ENCODE peak calls at places on chromosomes 11 and 22, in seven cellular contexts. A is stomach, X is brain microvascular endothelial cell, E is mesenchymal stem cell, S is A549, N is tibial artery, Y is thyroid gland. Z is an unnamed sample.

GRCh38 chr11:86638673-86639072 is 33.7 kb downstream of the ME3 start:
- DNase-seq in A (no peak), X (no peak), E (no peak), S (no peak), N (no peak), Y (no peak), Z (no peak)

GRCh38 chr11:66085071-66085470 is 15.0 kb downstream of the PACS1 start:
- DNase-seq in A (no peak), X (no peak), E (no peak), S (no peak), N (no peak), Y (no peak), Z (no peak)

GRCh38 chr22:25399649-25400151 is 164.8 kb upstream of the GRK3 start:
- DNase-seq in A (no peak), X (no peak), E (no peak), S (no peak), N (no peak), Y (no peak), Z (no peak)

GRCh38 chr11:101446238-101446637 is 137.6 kb downstream of the TRPC6 start:
- DNase-seq in A (no peak), X (peak; percentile 69), E (no peak), S (no peak), N (no peak), Y (no peak), Z (no peak)

GRCh38 chr11:58525037-58525614 is 17.2 kb upstream of the OR5B21 start:
- DNase-seq in A (no peak), X (no peak), E (no peak), S (no peak), N (no peak), Y (no peak), Z (no peak)

GRCh38 chr22:47397673-47398072 is 635.2 kb downstream of the TBC1D22A start:
- DNase-seq in A (no peak), X (no peak), E (no peak), S (no peak), N (no peak), Y (no peak), Z (no peak)

GRCh38 chr11:32113637-32114203 is 22.8 kb downstream of the RCN1 start:
- DNase-seq in A (no peak), X (no peak), E (no peak), S (no peak), N (no peak), Y (no peak), Z (no peak)

GRCh38 chr11:130000552-130001176 is 2.0 kb downstream of the PRDM10 start:
- DNase-seq in A (no peak), X (no peak), E (no peak), S (no peak), N (no peak), Y (no peak), Z (no peak)

GRCh38 chr11:121236115-121237001 is 56.2 kb upstream of the SC5D start:
- DNase-seq in A (no peak), X (peak; percentile 55), E (peak; percentile 65), S (no peak), N (no peak), Y (no peak), Z (no peak)

GRCh38 chr22:32850591-32851517 is 49.3 kb downstream of the TIMP3 start:
- DNase-seq in A (peak; percentile 43), X (no peak), E (peak; percentile 32), S (no peak), N (peak; percentile 95), Y (peak; percentile 92), Z (peak; percentile 22)

GRCh38 chr11:65699306-65699705 is 12.7 kb upstream of the KAT5 start:
- DNase-seq in A (no peak), X (no peak), E (no peak), S (no peak), N (no peak), Y (no peak), Z (no peak)

GRCh38 chr22:39091136-39092081 is 5.6 kb upstream of the APOBEC3H start:
- DNase-seq in A (no peak), X (no peak), E (no peak), S (no peak), N (no peak), Y (no peak), Z (no peak)

GRCh38 chr11:128496249-128496648 is 91.1 kb downstream of the ETS1 start:
- DNase-seq in A (no peak), X (no peak), E (no peak), S (no peak), N (no peak), Y (no peak), Z (no peak)
- H3K27ac ChIP-seq in A (peak overlapping the region; percentile 77), X (peak overlapping the region; percentile 98), E (peak overlapping the region; percentile 96), S (peak overlapping the region; percentile 90), N (peak overlapping the region; percentile 73), Y (peak overlapping the region; percentile 53), Z (no peak overlapping the region)

GRCh38 chr11:118690553-118691304 is 11.3 kb upstream of the TREH start:
- DNase-seq in A (no peak), X (no peak), E (no peak), S (no peak), N (no peak), Y (no peak), Z (no peak)
- H3K27ac ChIP-seq in A (peak overlapping the region; percentile 59), X (no peak overlapping the region), E (no peak overlapping the region), S (peak overlapping the region; percentile 99), N (peak overlapping the region; percentile 72), Y (peak overlapping the region; percentile 76), Z (peak overlapping the region; percentile 98)

GRCh38 chr11:127648604-127649003 is 648.0 kb upstream of the KIRREL3 start:
- DNase-seq in A (no peak), X (no peak), E (no peak), S (no peak), N (no peak), Y (no peak), Z (no peak)
- H3K27ac ChIP-seq in A (no peak overlapping the region), X (no peak overlapping the region), E (no peak overlapping the region), S (no peak overlapping the region), N (no peak overlapping the region), Y (no peak overlapping the region), Z (no peak overlapping the region)

GRCh38 chr11:76597533-76598425 is 72.8 kb downstream of the LRRC32 start:
- DNase-seq in A (no peak), X (no peak), E (no peak), S (no peak), N (no peak), Y (no peak), Z (no peak)

GRCh38 chr11:76600124-76600655 is 70.4 kb downstream of the LRRC32 start:
- DNase-seq in A (no peak), X (no peak), E (no peak), S (no peak), N (no peak), Y (no peak), Z (no peak)

GRCh38 chr11:76601272-76601671 is 69.3 kb downstream of the LRRC32 start:
- DNase-seq in A (no peak), X (no peak), E (no peak), S (no peak), N (no peak), Y (no peak), Z (no peak)

GRCh38 chr11:76598426-76598839 is 72.1 kb downstream of the LRRC32 start:
- DNase-seq in A (no peak), X (no peak), E (peak; percentile 62), S (peak; percentile 73), N (peak; percentile 43), Y (no peak), Z (no peak)

GRCh38 chr11:76599041-76600013 is 71.2 kb downstream of the LRRC32 start:
- DNase-seq in A (no peak), X (peak; percentile 81), E (peak; percentile 84), S (no peak), N (no peak), Y (no peak), Z (no peak)
- H3K27ac ChIP-seq in A (no peak overlapping the region), X (peak overlapping the region; percentile 72), E (peak overlapping the region; percentile 24), S (no peak overlapping the region), N (no peak overlapping the region), Y (no peak overlapping the region), Z (no peak overlapping the region)

GRCh38 chr11:7089328-7090251 is 792 bp downstream of the RBMXL2 start:
- DNase-seq in A (no peak), X (no peak), E (no peak), S (no peak), N (no peak), Y (no peak), Z (no peak)
- H3K27ac ChIP-seq in A (no peak overlapping the region), X (no peak overlapping the region), E (no peak overlapping the region), S (no peak overlapping the region), N (no peak overlapping the region), Y (no peak overlapping the region), Z (no peak overlapping the region)

DNA sequence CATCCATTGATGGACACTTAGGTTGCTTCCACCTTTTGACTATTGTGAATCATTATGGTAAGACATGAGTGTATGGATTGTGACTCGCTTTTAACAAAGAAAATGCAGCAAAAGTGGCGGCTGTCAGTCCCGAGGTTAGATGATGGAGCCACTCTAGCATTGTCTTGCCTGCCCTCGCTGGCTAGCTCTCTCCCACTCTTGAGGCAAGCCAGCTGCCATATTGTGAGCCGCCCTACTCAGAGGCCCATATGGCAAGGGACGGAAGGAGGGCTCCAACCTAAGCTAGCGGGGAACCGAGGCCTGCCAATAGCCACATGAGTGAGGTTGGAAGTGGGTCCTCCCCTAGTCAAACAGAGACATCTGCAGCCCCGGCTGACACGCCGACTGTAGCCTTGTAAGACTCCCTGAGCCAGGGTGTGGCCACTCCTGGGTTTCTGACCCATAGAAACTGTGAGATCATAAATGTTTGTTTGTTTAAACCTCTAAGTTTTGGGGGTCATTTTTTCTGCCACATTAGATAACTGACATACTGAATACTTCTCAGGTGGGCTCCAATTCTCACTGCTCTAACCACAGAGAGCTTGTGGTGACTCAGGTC is 160.2 kb downstream of the LDLRAD3 start:
- DNase-seq in A (no peak), X (no peak), E (no peak), S (no peak), N (no peak), Y (no peak), Z (no peak)
- H3K27ac ChIP-seq in A (no peak overlapping the region), X (no peak overlapping the region), E (no peak overlapping the region), S (no peak overlapping the region), N (no peak overlapping the region), Y (no peak overlapping the region), Z (no peak overlapping the region)

GRCh38 chr22:19132693-19133400 is 1.7 kb downstream of the TSSK2 start:
- DNase-seq in A (no peak), X (no peak), E (no peak), S (no peak), N (no peak), Y (no peak), Z (no peak)
- H3K27ac ChIP-seq in A (no peak overlapping the region), X (no peak overlapping the region), E (no peak overlapping the region), S (no peak overlapping the region), N (no peak overlapping the region), Y (no peak overlapping the region), Z (no peak overlapping the region)

GRCh38 chr11:2621919-2622318 is 77.9 kb downstream of the KCNQ1OT1 start:
- DNase-seq in A (no peak), X (no peak), E (no peak), S (no peak), N (no peak), Y (no peak), Z (no peak)
- H3K27ac ChIP-seq in A (no peak overlapping the region), X (no peak overlapping the region), E (no peak overlapping the region), S (no peak overlapping the region), N (no peak overlapping the region), Y (no peak overlapping the region), Z (no peak overlapping the region)